ENCODE peak calls at places on chromosomes 3 and 15, in five cellular contexts. H, B, J, T and F are unnamed samples.

GRCh38 chr3:197031315-197032285 is 2.0 kb upstream of the MELTF start:
- DNase-seq in H (no peak), T (no peak), B (no peak), J (peak; percentile 100), F (peak; percentile 77)

GRCh38 chr3:151393961-151394360 is 9.4 kb upstream of the P2RY12 start:
- DNase-seq in T (no peak), J (no peak), B (no peak), H (no peak), F (no peak)

GRCh38 chr15:88647362-88648105 is 8.7 kb downstream of the ISG20 start:
- DNase-seq in B (peak; percentile 86), H (no peak), J (no peak), T (no peak), F (no peak)

GRCh38 chr3:5769825-5770224 is 582.3 kb downstream of the EDEM1 start:
- DNase-seq in T (no peak), H (no peak), J (no peak), B (no peak), F (no peak)

GRCh38 chr3:71725279-71725991 is at the start of gene EIF4E3:
- DNase-seq in H (no peak), T (no peak), B (no peak), J (peak; percentile 14), F (no peak)

GRCh38 chr3:144677118-144677517 is 705.5 kb downstream of the DIPK2A start:
- DNase-seq in B (no peak), H (no peak), T (no peak), J (peak; percentile 49), F (peak; percentile 4)

GRCh38 chr15:76181705-76182107 is 121.9 kb downstream of the TMEM266 start:
- DNase-seq in B (no peak), H (no peak), J (no peak), T (no peak), F (no peak)

GRCh38 chr3:79018671-79019136 is 749.1 kb downstream of the ROBO1 start:
- DNase-seq in J (peak; percentile 70), H (no peak), T (no peak), B (no peak), F (no peak)

GRCh38 chr15:73440571-73440970 is 2.4 kb upstream of the REC114 start:
- DNase-seq in H (no peak), T (no peak), J (no peak), B (no peak), F (no peak)

GRCh38 chr3:4062621-4063020 is 240.5 kb upstream of the SETMAR start:
- DNase-seq in B (no peak), T (no peak), H (no peak), J (no peak), F (no peak)

GRCh38 chr3:56611364-56611763 is 54.4 kb downstream of the CCDC66 start:
- DNase-seq in B (no peak), J (no peak), H (no peak), T (no peak), F (no peak)

GRCh38 chr3:56610669-56611335 is 53.8 kb downstream of the CCDC66 start:
- DNase-seq in B (no peak), H (no peak), T (no peak), J (no peak), F (no peak)

GRCh38 chr3:56612146-56612545 is 55.2 kb downstream of the CCDC66 start:
- DNase-seq in J (no peak), H (no peak), B (no peak), T (no peak), F (no peak)

GRCh38 chr3:56616479-56617006 is 59.6 kb downstream of the CCDC66 start:
- DNase-seq in T (no peak), J (no peak), B (no peak), H (no peak), F (no peak)

GRCh38 chr3:56613016-56613415 is 56.0 kb downstream of the CCDC66 start:
- DNase-seq in B (no peak), H (peak; percentile 4), T (no peak), J (no peak), F (no peak)
- H3K4me3 ChIP-seq in B (no peak overlapping the region), H (no peak overlapping the region), T (no peak overlapping the region), J (no peak overlapping the region), F (no peak overlapping the region)

DNA sequence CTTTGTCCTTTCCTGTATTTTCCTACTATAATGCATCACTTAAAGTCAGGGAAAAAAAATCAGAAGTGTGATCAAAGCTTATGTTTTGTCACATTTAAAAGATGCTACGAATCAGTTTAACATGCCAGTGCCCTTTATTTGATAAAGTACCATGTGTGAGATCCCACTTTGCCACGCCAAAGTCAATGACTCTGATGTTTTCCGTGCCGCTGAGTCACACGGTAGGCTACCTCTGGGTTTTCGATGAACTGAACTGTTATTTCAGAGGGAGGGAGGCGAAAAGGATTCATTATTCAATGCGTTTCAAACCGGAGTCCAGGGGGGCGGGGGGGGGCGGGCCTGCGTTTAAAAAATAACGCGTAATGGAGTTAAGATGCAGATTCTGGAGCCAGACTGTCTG is 203.0 kb downstream of the ABHD5 start:
- DNase-seq in H (no peak), J (no peak), B (no peak), T (no peak), F (no peak)
- H3K4me3 ChIP-seq in H (no peak overlapping the region), J (peak overlapping the region; percentile 50), B (peak overlapping the region; percentile 60), T (peak overlapping the region; percentile 45), F (peak overlapping the region; percentile 47)

GRCh38 chr3:52278510-52279069 is at the start of gene WDR82:
- DNase-seq in B (peak; percentile 94), H (peak; percentile 95), J (peak; percentile 94), T (peak; percentile 95), F (peak; percentile 81)
- H3K4me3 ChIP-seq in B (peak within 1 kb of the TSS; percentile 70), H (peak within 1 kb of the TSS; percentile 92), J (peak within 1 kb of the TSS; percentile 95), T (peak within 1 kb of the TSS; percentile 89), F (peak within 1 kb of the TSS; percentile 93)

DNA sequence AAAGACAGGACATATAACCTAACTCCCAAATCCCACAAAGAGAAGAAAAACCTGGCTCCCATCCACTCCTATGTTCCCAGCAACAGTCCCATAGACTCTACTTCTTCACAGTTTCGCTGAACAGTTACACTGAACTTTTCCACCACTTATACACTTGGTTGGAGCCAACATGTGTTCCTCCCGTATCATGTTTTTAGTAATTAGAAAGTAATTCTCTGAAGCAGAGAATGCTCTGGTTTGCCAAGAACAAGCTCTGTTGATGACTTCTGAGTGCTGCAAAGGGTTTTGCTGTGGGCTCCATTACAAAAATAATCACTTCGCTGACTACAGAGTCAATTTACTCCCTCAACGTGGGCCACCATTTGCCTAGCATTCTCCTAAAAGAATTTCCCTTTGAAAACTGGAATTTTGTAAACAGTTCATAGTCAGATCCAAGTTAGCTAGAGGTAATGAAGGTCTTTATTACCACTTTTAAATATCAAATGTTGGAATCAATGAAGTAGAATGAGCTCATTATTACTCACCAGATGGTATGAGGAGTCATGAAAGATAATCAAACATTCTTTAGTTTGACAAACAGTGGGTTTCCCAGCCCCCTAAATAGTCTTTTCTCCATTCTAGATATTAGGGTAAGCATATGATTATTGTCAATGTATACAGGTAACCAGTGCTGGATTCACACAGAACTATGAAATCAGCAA is 455.8 kb upstream of the THBS1 start:
- DNase-seq in H (no peak), B (no peak), T (no peak), J (no peak), F (no peak)
- H3K4me3 ChIP-seq in H (no peak overlapping the region), B (no peak overlapping the region), T (no peak overlapping the region), J (no peak overlapping the region), F (no peak overlapping the region)

GRCh38 chr3:40637891-40638290 is 113.1 kb downstream of the ZNF621 start:
- DNase-seq in J (no peak), T (no peak), B (no peak), H (no peak), F (no peak)
- H3K4me3 ChIP-seq in J (no peak overlapping the region), T (no peak overlapping the region), B (no peak overlapping the region), H (no peak overlapping the region), F (no peak overlapping the region)

DNA sequence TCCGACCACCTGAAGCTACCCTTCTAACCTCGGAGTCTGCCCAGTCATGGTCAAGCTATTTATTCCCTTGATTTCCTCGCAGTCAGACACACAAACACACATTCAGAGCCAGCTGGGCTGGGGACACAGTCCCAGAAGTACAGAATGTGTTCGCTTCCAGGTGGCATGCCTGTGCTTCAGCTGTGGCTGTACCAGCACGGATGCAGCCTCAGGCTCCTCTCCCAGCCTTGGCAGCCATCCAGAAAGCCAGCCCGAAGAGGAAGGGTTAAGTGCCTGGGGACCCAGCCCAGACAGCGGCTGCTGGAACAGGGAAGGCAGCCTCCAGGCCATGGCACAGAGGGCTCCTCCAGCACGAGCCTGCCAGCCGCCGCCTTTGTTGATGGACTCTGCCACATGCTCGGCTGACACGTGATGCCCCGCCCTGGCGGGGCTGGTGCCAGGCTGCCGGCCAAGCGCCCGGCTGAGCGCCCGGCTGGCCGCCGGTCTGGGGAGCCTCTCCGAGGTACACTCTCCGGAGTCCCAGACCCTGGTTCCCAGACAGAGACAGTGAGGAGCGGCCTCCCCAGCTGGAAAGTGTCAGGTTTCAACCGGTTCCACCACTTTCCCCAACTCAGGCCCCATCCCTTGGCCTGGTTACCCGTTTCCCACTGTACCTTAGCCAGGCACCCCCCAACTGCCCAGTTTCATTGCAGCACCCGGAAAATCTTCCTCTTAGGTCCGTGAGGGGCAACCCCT is 5.4 kb downstream of the BMF start:
- DNase-seq in H (no peak), B (no peak), T (no peak), J (peak; percentile 58), F (no peak)
- H3K4me3 ChIP-seq in H (no peak overlapping the region), B (no peak overlapping the region), T (no peak overlapping the region), J (no peak overlapping the region), F (no peak overlapping the region)